ENCODE peak calls at places on chromosomes 1 and 21, in six cellular contexts. One of them, this sample, is unnamed.

GRCh38 chr1:156726549-156727226 is 1.6 kb upstream of the METTL25B start:
- DNase-seq in IMR-90: peak; percentile 66
- DNase-seq in AG09319: no peak
- DNase-seq in OCI-LY7: peak; percentile 80
- DNase-seq in GM20000: peak; percentile 78
- DNase-seq in coronary artery: peak; percentile 71
- DNase-seq in this sample: peak; percentile 70

GRCh38 chr1:231177971-231178370 is 16.1 kb downstream of the TRIM67 start:
- DNase-seq in coronary artery: no peak
- DNase-seq in OCI-LY7: no peak
- DNase-seq in GM20000: no peak
- DNase-seq in AG09319: no peak
- DNase-seq in IMR-90: no peak
- DNase-seq in this sample: no peak

GRCh38 chr1:184753608-184754478 is 815 bp downstream of the EDEM3 start:
- DNase-seq in OCI-LY7: peak; percentile 57
- DNase-seq in GM20000: no peak
- DNase-seq in IMR-90: peak; percentile 29
- DNase-seq in coronary artery: peak; percentile 79
- DNase-seq in AG09319: no peak
- DNase-seq in this sample: peak; percentile 41

GRCh38 chr1:33974147-33974546 is 110.3 kb downstream of the HMGB4 start:
- DNase-seq in AG09319: no peak
- DNase-seq in GM20000: no peak
- DNase-seq in coronary artery: no peak
- DNase-seq in OCI-LY7: no peak
- DNase-seq in IMR-90: no peak
- DNase-seq in this sample: no peak

GRCh38 chr1:12140016-12140415 is 26.8 kb upstream of the TNFRSF1B start:
- DNase-seq in coronary artery: no peak
- DNase-seq in AG09319: no peak
- DNase-seq in OCI-LY7: no peak
- DNase-seq in GM20000: no peak
- DNase-seq in IMR-90: no peak
- DNase-seq in this sample: no peak

GRCh38 chr1:232307299-232307698 is 322.6 kb downstream of the SIPA1L2 start:
- DNase-seq in AG09319: no peak
- DNase-seq in coronary artery: no peak
- DNase-seq in OCI-LY7: no peak
- DNase-seq in GM20000: no peak
- DNase-seq in IMR-90: no peak
- DNase-seq in this sample: no peak

GRCh38 chr1:17853241-17853640 is 98.1 kb downstream of the ACTL8 start:
- DNase-seq in coronary artery: no peak
- DNase-seq in IMR-90: no peak
- DNase-seq in OCI-LY7: no peak
- DNase-seq in AG09319: no peak
- DNase-seq in GM20000: no peak
- DNase-seq in this sample: no peak

GRCh38 chr1:175169305-175170018 is 23.1 kb downstream of the KIAA0040 start:
- DNase-seq in coronary artery: no peak
- DNase-seq in GM20000: no peak
- DNase-seq in OCI-LY7: no peak
- DNase-seq in IMR-90: no peak
- DNase-seq in AG09319: no peak
- DNase-seq in this sample: no peak

GRCh38 chr1:160260436-160261382 is 1.6 kb downstream of the DCAF8 start:
- DNase-seq in coronary artery: no peak
- DNase-seq in OCI-LY7: no peak
- DNase-seq in IMR-90: peak; percentile 89
- DNase-seq in AG09319: peak; percentile 38
- DNase-seq in GM20000: no peak
- DNase-seq in this sample: no peak

GRCh38 chr1:211492511-211493132 is 660 bp upstream of the RD3 start:
- DNase-seq in OCI-LY7: no peak
- DNase-seq in GM20000: no peak
- DNase-seq in IMR-90: no peak
- DNase-seq in coronary artery: no peak
- DNase-seq in AG09319: no peak
- DNase-seq in this sample: no peak

GRCh38 chr1:229248821-229249817 is 21.8 kb upstream of the RAB4A start:
- DNase-seq in GM20000: no peak
- DNase-seq in IMR-90: no peak
- DNase-seq in coronary artery: no peak
- DNase-seq in OCI-LY7: no peak
- DNase-seq in AG09319: no peak
- DNase-seq in this sample: no peak

GRCh38 chr1:74652711-74653131 is 20.9 kb downstream of the ERICH3 start:
- DNase-seq in IMR-90: peak; percentile 79
- DNase-seq in OCI-LY7: peak; percentile 63
- DNase-seq in coronary artery: no peak
- DNase-seq in AG09319: no peak
- DNase-seq in GM20000: peak; percentile 56
- DNase-seq in this sample: peak; percentile 24

GRCh38 chr1:27418326-27418761 is 25.9 kb downstream of the GPR3 start:
- DNase-seq in AG09319: peak; percentile 68
- DNase-seq in GM20000: peak; percentile 81
- DNase-seq in OCI-LY7: no peak
- DNase-seq in coronary artery: peak; percentile 90
- DNase-seq in IMR-90: peak; percentile 96
- DNase-seq in this sample: peak; percentile 83

GRCh38 chr1:61111084-61112050 is 29.0 kb downstream of the NFIA start:
- DNase-seq in GM20000: no peak
- DNase-seq in IMR-90: no peak
- DNase-seq in coronary artery: no peak
- DNase-seq in OCI-LY7: no peak
- DNase-seq in AG09319: no peak
- DNase-seq in this sample: no peak

GRCh38 chr1:27392096-27392777 is at the start of gene GPR3:
- DNase-seq in AG09319: peak; percentile 66
- DNase-seq in GM20000: peak; percentile 96
- DNase-seq in OCI-LY7: peak; percentile 96
- DNase-seq in coronary artery: peak; percentile 91
- DNase-seq in IMR-90: peak; percentile 91
- DNase-seq in this sample: peak; percentile 94

GRCh38 chr21:16037386-16037785 is 307.6 kb downstream of the USP25 start:
- DNase-seq in OCI-LY7: no peak
- DNase-seq in GM20000: no peak
- DNase-seq in AG09319: no peak
- DNase-seq in IMR-90: no peak
- DNase-seq in coronary artery: no peak
- DNase-seq in this sample: no peak

GRCh38 chr1:240189386-240189989 is 97.8 kb downstream of the FMN2 start:
- DNase-seq in AG09319: no peak
- DNase-seq in GM20000: peak; percentile 36
- DNase-seq in IMR-90: peak; percentile 53
- DNase-seq in OCI-LY7: peak; percentile 46
- DNase-seq in coronary artery: no peak
- DNase-seq in this sample: peak; percentile 37

GRCh38 chr1:193463518-193463917 is 277.1 kb upstream of the B3GALT2 start:
- DNase-seq in IMR-90: no peak
- DNase-seq in coronary artery: no peak
- DNase-seq in GM20000: no peak
- DNase-seq in OCI-LY7: no peak
- DNase-seq in AG09319: no peak
- DNase-seq in this sample: no peak

GRCh38 chr1:21284206-21285137 is 5.8 kb downstream of the ECE1 start:
- DNase-seq in OCI-LY7: no peak
- DNase-seq in AG09319: no peak
- DNase-seq in GM20000: peak; percentile 38
- DNase-seq in IMR-90: no peak
- DNase-seq in coronary artery: peak; percentile 69
- DNase-seq in this sample: peak; percentile 50
- TF ChIP-seq CTCF in OCI-LY7: no peak
- TF ChIP-seq CTCF in AG09319: no peak
- TF ChIP-seq CTCF in GM20000: no peak
- TF ChIP-seq CTCF in IMR-90: no peak
- TF ChIP-seq CTCF in coronary artery: no peak
- TF ChIP-seq CTCF in this sample: no peak

GRCh38 chr1:208158640-208159541 is 85.3 kb downstream of the PLXNA2 start:
- DNase-seq in OCI-LY7: no peak
- DNase-seq in AG09319: no peak
- DNase-seq in coronary artery: no peak
- DNase-seq in GM20000: no peak
- DNase-seq in IMR-90: no peak
- DNase-seq in this sample: peak; percentile 26
- TF ChIP-seq CTCF in OCI-LY7: no peak
- TF ChIP-seq CTCF in AG09319: no peak
- TF ChIP-seq CTCF in coronary artery: no peak
- TF ChIP-seq CTCF in GM20000: no peak
- TF ChIP-seq CTCF in IMR-90: no peak
- TF ChIP-seq CTCF in this sample: no peak

GRCh38 chr1:215076312-215076711 is 6.2 kb upstream of the KCNK2 start:
- DNase-seq in IMR-90: peak; percentile 62
- DNase-seq in OCI-LY7: peak; percentile 1
- DNase-seq in GM20000: peak; percentile 34
- DNase-seq in coronary artery: no peak
- DNase-seq in AG09319: no peak
- DNase-seq in this sample: peak; percentile 15
- TF ChIP-seq CTCF in IMR-90: peak; percentile 46
- TF ChIP-seq CTCF in OCI-LY7: peak; percentile 46
- TF ChIP-seq CTCF in GM20000: peak; percentile 30
- TF ChIP-seq CTCF in coronary artery: no peak
- TF ChIP-seq CTCF in AG09319: peak; percentile 30
- TF ChIP-seq CTCF in this sample: peak; percentile 27

GRCh38 chr1:101278238-101278637 is 41.4 kb downstream of the S1PR1 start:
- DNase-seq in coronary artery: no peak
- DNase-seq in AG09319: no peak
- DNase-seq in IMR-90: no peak
- DNase-seq in GM20000: no peak
- DNase-seq in OCI-LY7: no peak
- DNase-seq in this sample: no peak

GRCh38 chr1:101280049-101280448 is 43.2 kb downstream of the S1PR1 start:
- DNase-seq in OCI-LY7: no peak
- DNase-seq in GM20000: no peak
- DNase-seq in coronary artery: no peak
- DNase-seq in IMR-90: no peak
- DNase-seq in AG09319: no peak
- DNase-seq in this sample: no peak

GRCh38 chr1:101280942-101281654 is 44.3 kb downstream of the S1PR1 start:
- DNase-seq in OCI-LY7: no peak
- DNase-seq in coronary artery: no peak
- DNase-seq in AG09319: no peak
- DNase-seq in IMR-90: no peak
- DNase-seq in GM20000: no peak
- DNase-seq in this sample: no peak

GRCh38 chr1:101276818-101277217 is 40.0 kb downstream of the S1PR1 start:
- DNase-seq in coronary artery: no peak
- DNase-seq in IMR-90: no peak
- DNase-seq in GM20000: no peak
- DNase-seq in OCI-LY7: no peak
- DNase-seq in AG09319: no peak
- DNase-seq in this sample: no peak

GRCh38 chr1:101278845-101279244 is 42.0 kb downstream of the S1PR1 start:
- DNase-seq in IMR-90: no peak
- DNase-seq in AG09319: no peak
- DNase-seq in coronary artery: no peak
- DNase-seq in GM20000: no peak
- DNase-seq in OCI-LY7: no peak
- DNase-seq in this sample: no peak
- TF ChIP-seq CTCF in IMR-90: no peak
- TF ChIP-seq CTCF in AG09319: no peak
- TF ChIP-seq CTCF in coronary artery: no peak
- TF ChIP-seq CTCF in GM20000: no peak
- TF ChIP-seq CTCF in OCI-LY7: no peak
- TF ChIP-seq CTCF in this sample: no peak

DNA sequence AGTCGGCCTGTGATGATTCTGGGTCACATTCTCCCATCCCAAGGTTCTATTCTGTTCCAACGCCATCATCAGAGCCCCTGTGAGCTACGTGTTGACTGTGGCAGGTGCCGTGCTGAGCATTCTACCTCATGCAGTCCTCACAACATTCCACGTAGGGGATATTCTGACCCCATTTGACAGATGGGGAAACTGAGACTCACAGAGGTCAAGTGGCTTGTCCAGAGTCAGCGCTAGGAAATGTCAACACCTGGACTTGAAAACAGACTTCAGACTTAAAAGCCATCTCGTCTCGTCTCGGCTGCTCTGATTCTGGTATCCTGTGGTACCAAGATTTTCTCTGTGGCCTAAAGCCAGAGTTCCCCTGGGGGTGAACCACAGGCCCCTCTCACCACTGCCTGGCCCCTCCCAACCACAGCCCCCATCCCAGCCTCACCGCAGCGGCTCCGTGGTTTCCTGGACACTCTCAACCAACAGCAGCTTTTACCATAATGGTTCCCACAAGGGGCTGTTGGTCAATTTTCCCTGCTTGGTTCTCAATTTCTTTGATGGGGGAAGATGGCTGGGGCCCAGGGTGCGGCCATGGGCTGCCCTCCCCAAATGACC is 39.6 kb downstream of the SDC3 start:
- DNase-seq in coronary artery: no peak
- DNase-seq in IMR-90: no peak
- DNase-seq in GM20000: peak; percentile 49
- DNase-seq in OCI-LY7: no peak
- DNase-seq in AG09319: no peak
- DNase-seq in this sample: peak; percentile 54
- TF ChIP-seq CTCF in coronary artery: no peak
- TF ChIP-seq CTCF in IMR-90: no peak
- TF ChIP-seq CTCF in GM20000: no peak
- TF ChIP-seq CTCF in OCI-LY7: no peak
- TF ChIP-seq CTCF in AG09319: no peak
- TF ChIP-seq CTCF in this sample: no peak

GRCh38 chr21:39126486-39126806 is 56.8 kb downstream of the PSMG1 start:
- DNase-seq in IMR-90: no peak
- DNase-seq in OCI-LY7: no peak
- DNase-seq in AG09319: no peak
- DNase-seq in coronary artery: no peak
- DNase-seq in GM20000: no peak
- DNase-seq in this sample: no peak

GRCh38 chr21:39124852-39125251 is 58.4 kb downstream of the PSMG1 start:
- DNase-seq in coronary artery: no peak
- DNase-seq in GM20000: no peak
- DNase-seq in AG09319: no peak
- DNase-seq in IMR-90: no peak
- DNase-seq in OCI-LY7: no peak
- DNase-seq in this sample: no peak

GRCh38 chr21:39123375-39123774 is 59.9 kb downstream of the PSMG1 start:
- DNase-seq in AG09319: no peak
- DNase-seq in coronary artery: no peak
- DNase-seq in GM20000: no peak
- DNase-seq in IMR-90: no peak
- DNase-seq in OCI-LY7: no peak
- DNase-seq in this sample: no peak

GRCh38 chr21:39127506-39127905 is 55.7 kb downstream of the PSMG1 start:
- DNase-seq in OCI-LY7: no peak
- DNase-seq in coronary artery: no peak
- DNase-seq in IMR-90: no peak
- DNase-seq in AG09319: no peak
- DNase-seq in GM20000: no peak
- DNase-seq in this sample: no peak

GRCh38 chr21:39125752-39126485 is 57.3 kb downstream of the PSMG1 start:
- DNase-seq in GM20000: peak; percentile 40
- DNase-seq in OCI-LY7: peak; percentile 53
- DNase-seq in coronary artery: no peak
- DNase-seq in IMR-90: peak; percentile 78
- DNase-seq in AG09319: no peak
- DNase-seq in this sample: peak; percentile 39
- TF ChIP-seq CTCF in GM20000: peak; percentile 27
- TF ChIP-seq CTCF in OCI-LY7: peak; percentile 75
- TF ChIP-seq CTCF in coronary artery: peak; percentile 36
- TF ChIP-seq CTCF in IMR-90: peak; percentile 78
- TF ChIP-seq CTCF in AG09319: peak; percentile 73
- TF ChIP-seq CTCF in this sample: peak; percentile 58

GRCh38 chr1:31683997-31684396 is 19.8 kb downstream of the COL16A1 start:
- DNase-seq in IMR-90: no peak
- DNase-seq in OCI-LY7: peak; percentile 18
- DNase-seq in coronary artery: no peak
- DNase-seq in AG09319: no peak
- DNase-seq in GM20000: peak; percentile 41
- DNase-seq in this sample: no peak
- TF ChIP-seq CTCF in IMR-90: peak; percentile 22
- TF ChIP-seq CTCF in OCI-LY7: peak; percentile 50
- TF ChIP-seq CTCF in coronary artery: no peak
- TF ChIP-seq CTCF in AG09319: no peak
- TF ChIP-seq CTCF in GM20000: peak; percentile 37
- TF ChIP-seq CTCF in this sample: peak; percentile 27

This sample was measured in GM10248.